ENCODE peak calls at places on chromosomes 11 and 22, in four cellular contexts. M is left lung, N is heart right ventricle, F is Peyer's patch. K is an unnamed sample.

GRCh38 chr11:11661356-11662040 is 39.7 kb upstream of the GALNT18 start:
- DNase-seq in N (no peak), F (no peak), M (no peak), K (no peak)

GRCh38 chr22:46081831-46082210 is 68.5 kb upstream of the PPARA start:
- DNase-seq in M (peak), N (no peak), F (no peak), K (peak)

GRCh38 chr11:90288207-90288821 is 65.5 kb upstream of the CHORDC1 start:
- DNase-seq in F (no peak), N (no peak), M (no peak), K (no peak)

GRCh38 chr22:49232319-49233067 is 595.2 kb downstream of the BRD1 start:
- DNase-seq in F (no peak), M (no peak), N (no peak), K (no peak)

GRCh38 chr11:83744620-83745192 is 458.5 kb upstream of the CCDC90B start:
- DNase-seq in N (no peak), M (no peak), F (no peak), K (no peak)

GRCh38 chr11:86524603-86525352 is 147.6 kb downstream of the ME3 start:
- DNase-seq in F (no peak), M (no peak), N (no peak), K (no peak)

GRCh38 chr11:67238894-67239794 is 27.1 kb upstream of the GRK2 start:
- DNase-seq in N (no peak), M (no peak), F (no peak), K (no peak)

GRCh38 chr11:69775163-69775755 is at the start of gene FGF4:
- DNase-seq in M (peak), N (no peak), F (no peak), K (no peak)

GRCh38 chr11:134939905-134940304 is 527.9 kb upstream of the B3GAT1 start:
- DNase-seq in M (no peak), F (no peak), N (peak), K (no peak)

GRCh38 chr22:37508431-37508963 is 10.7 kb downstream of the CARD10 start:
- DNase-seq in N (no peak), F (no peak), M (no peak), K (peak)

GRCh38 chr11:120357620-120358019 is 21.4 kb downstream of the ARHGEF12 start:
- DNase-seq in M (no peak), F (no peak), N (no peak), K (no peak)
- H3K4me3 ChIP-seq in M (no peak), F (no peak), N (no peak), K (no peak)

DNA sequence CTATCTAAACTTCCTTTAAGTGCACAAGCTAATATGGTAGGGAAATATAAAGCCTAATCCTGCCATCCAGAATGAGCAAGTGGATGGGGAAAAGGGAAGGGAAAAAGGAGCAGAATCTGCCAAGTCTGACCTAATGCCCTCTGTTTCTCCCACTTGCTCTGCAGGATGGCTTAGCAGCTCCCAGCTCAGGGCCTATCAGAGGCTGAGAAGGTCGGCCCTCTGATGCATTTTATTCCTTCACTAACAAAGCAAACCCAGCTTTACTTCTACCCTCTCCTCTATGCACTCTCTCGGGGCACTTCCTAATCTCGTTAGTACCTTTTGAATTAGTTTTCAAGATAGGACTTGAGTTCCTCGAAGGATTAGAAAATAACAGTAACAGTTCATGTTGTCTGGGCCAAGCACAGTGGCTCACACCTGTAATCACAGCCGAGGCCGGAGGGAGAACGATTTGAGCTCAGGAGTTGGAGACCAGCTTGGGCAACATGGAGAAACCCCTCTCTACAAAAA is 9.9 kb upstream of the OR51V1 start:
- DNase-seq in F (no peak), M (no peak), N (no peak), K (no peak)
- H3K27ac ChIP-seq in F (no peak), M (no peak), N (no peak), K (no peak)

DNA sequence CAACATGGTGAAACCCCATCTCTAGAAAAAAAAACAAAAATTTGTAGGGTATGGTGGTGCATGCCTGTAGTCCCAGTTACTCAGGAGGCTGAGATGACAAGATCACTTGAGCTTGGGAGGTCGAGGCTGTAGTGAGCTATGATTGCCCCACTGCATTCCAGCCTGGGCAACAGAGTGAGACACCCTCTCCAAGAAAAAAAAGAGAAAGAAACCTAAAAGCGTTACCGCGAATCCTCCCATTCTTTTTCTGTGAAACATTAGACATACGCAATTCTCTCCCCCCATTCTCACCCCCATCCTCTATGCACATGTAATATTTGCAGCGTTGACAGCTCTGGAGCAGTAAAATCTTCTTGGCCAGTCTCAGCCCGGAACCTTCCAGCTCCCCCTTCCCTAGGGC is 2.1 kb downstream of the LRP4 start:
- DNase-seq in M (no peak), N (no peak), F (no peak), K (no peak)
- H3K4me3 ChIP-seq in M (no peak), N (peak), F (no peak), K (peak)

DNA sequence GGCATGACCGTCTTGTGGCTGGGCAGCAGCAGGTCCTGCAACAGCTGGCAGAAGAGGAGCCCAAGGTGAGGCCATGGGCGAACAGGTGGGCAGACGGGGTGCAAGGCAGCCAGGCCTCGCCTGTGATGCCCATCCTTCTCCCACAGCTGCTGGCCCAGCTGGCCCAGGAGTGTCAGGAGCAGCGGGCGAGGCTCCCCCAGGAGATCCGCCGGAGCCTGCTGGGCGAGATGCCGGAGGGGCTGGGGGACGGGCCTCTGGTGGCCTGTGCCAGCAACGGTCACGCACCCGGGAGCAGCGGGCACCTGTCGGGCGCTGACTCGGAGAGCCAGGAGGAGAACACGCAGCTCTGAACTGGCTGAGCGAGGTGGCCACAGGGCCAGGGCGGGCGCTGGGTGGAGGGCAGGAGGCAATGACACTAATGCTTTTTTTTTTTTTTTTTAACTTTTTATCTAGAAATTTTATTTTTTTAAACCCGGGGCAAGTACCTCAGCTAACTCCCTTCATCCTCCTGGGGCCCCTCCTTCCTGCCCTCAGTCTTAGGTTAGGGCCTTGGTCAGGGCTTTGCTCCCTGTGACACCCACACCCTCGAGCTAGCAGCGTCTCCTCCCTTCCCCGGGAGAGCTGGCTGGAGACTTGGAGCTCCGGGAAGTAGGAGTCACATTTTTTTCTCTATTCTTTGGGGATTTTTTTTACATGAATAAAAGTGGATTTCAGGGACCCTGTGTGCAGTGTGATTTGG is 16.0 kb downstream of the PLCB3 start:
- DNase-seq in F (no peak), N (peak), M (peak), K (no peak)
- H3K27ac ChIP-seq in F (no peak), N (peak), M (peak), K (peak)

GRCh38 chr11:66126064-66126463 is 56.0 kb downstream of the PACS1 start:
- DNase-seq in F (peak), M (no peak), N (no peak), K (no peak)

GRCh38 chr11:66121453-66121852 is 51.4 kb downstream of the PACS1 start:
- DNase-seq in F (no peak), N (no peak), M (no peak), K (no peak)

GRCh38 chr11:66123902-66124301 is 53.8 kb downstream of the PACS1 start:
- DNase-seq in M (no peak), F (no peak), N (no peak), K (no peak)

GRCh38 chr11:66126808-66127555 is 56.9 kb downstream of the PACS1 start:
- DNase-seq in M (no peak), F (peak), N (peak), K (peak)

GRCh38 chr11:66124564-66124963 is 54.5 kb downstream of the PACS1 start:
- DNase-seq in M (no peak), F (no peak), N (no peak), K (no peak)
- H3K4me3 ChIP-seq in M (no peak), F (no peak), N (no peak), K (no peak)

DNA sequence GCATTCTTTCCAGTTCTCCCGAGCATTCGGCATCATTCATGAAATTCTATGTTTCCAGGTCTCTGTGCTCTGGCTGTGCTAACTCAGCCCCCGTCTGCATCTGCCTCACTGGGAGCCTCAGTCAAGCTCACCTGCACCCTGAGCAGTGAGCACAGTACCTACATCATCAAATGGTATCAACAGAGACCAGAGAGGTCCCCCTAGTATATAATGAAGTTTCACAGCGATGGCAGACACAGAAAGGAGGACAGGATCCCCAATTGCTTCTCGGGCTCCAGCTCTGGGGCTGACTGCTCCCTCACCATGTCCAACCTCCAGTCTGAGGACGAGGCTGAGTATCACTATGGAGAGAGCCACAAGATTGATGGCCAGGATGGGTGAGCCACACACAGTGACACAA is 52.8 kb upstream of the IGLL5 start:
- DNase-seq in M (no peak), N (no peak), F (no peak), K (no peak)
- H3K27ac ChIP-seq in M (no peak), N (no peak), F (no peak), K (no peak)

GRCh38 chr11:126751242-126751641 is 249.3 kb downstream of the KIRREL3 start:
- DNase-seq in F (no peak), N (no peak), M (no peak), K (no peak)
- H3K4me3 ChIP-seq in F (no peak), N (no peak), M (no peak), K (no peak)

GRCh38 chr11:73333626-73334199 is 25.6 kb downstream of the ARHGEF17 start:
- DNase-seq in N (no peak), F (no peak), M (no peak), K (no peak)
- H3K27ac ChIP-seq in N (peak), F (peak), M (peak), K (peak)

DNA sequence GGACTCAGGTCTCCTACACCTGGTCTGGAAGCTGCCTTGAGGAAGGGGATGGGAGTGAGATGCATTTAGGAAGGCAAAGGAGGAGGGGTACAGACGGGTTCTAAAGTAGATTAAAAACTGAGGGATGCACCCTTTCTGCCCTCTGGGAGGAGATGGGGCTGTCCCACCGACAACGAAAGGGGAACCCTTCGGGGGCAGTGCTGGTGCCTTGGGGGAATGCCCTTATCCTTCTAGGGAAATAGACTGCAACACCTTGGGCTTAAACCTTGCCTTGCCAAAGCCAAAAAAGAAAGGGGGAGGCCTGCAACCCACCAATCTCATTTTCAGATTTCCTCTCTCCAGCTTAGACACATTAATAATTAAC is 89.8 kb downstream of the PLEKHA7 start:
- DNase-seq in N (no peak), F (no peak), M (no peak), K (no peak)
- H3K4me3 ChIP-seq in N (peak), F (peak), M (peak), K (peak)